ENCODE peak calls at places on chromosomes 12 and 14, in five cellular contexts. M is sigmoid colon; E is naive thymus-derived CD4-positive, alpha-beta T cell; T is CD4-positive, alpha-beta memory T cell; S is uterus. U is an unnamed sample.

GRCh38 chr12:114041136-114041535 is 75.0 kb upstream of the RBM19 start:
- DNase-seq in M (no peak), E (no peak), T (no peak), S (no peak), U (no peak)

GRCh38 chr14:103027451-103027850 is 29.9 kb downstream of the CDC42BPB start:
- DNase-seq in M (no peak), E (no peak), T (no peak), S (no peak), U (no peak)

GRCh38 chr12:72330784-72331183 is 58.6 kb downstream of the TRHDE start:
- DNase-seq in M (no peak), E (no peak), T (no peak), S (no peak), U (no peak)

GRCh38 chr14:29652586-29652985 is 275.1 kb downstream of the PRKD1 start:
- DNase-seq in M (no peak), E (no peak), T (no peak), S (no peak), U (no peak)

GRCh38 chr14:95507701-95508103 is 8.7 kb downstream of the SYNE3 start:
- DNase-seq in M (no peak), E (no peak), T (no peak), S (no peak), U (no peak)

GRCh38 chr14:32434180-32434579 is 105.1 kb downstream of the AKAP6 start:
- DNase-seq in M (no peak), E (no peak), T (no peak), S (no peak), U (no peak)

GRCh38 chr14:38145142-38145541 is 62.6 kb upstream of the SSTR1 start:
- DNase-seq in M (no peak), E (no peak), T (no peak), S (no peak), U (no peak)

GRCh38 chr14:95597784-95598204 is 62.9 kb downstream of the GLRX5 start:
- DNase-seq in M (no peak), E (no peak), T (no peak), S (no peak), U (no peak)

GRCh38 chr14:31336646-31337045 is 83.7 kb downstream of the HEATR5A start:
- DNase-seq in M (no peak), E (no peak), T (no peak), S (no peak), U (no peak)

GRCh38 chr12:11771356-11771755 is 121.9 kb downstream of the ETV6 start:
- DNase-seq in M (no peak), E (no peak), T (no peak), S (no peak), U (no peak)

GRCh38 chr12:76698316-76698715 is 65.6 kb upstream of the ZDHHC17 start:
- DNase-seq in M (no peak), E (no peak), T (no peak), S (no peak), U (no peak)

GRCh38 chr12:122215789-122216188 is 10.1 kb downstream of the DIABLO start:
- DNase-seq in M (no peak), E (no peak), T (no peak), S (no peak), U (no peak)

GRCh38 chr12:50185496-50185895 is 18.3 kb upstream of the CERS5 start:
- DNase-seq in M (no peak), E (no peak), T (no peak), S (no peak), U (no peak)

GRCh38 chr14:31921741-31922140 is 155.4 kb upstream of the ARHGAP5 start:
- DNase-seq in M (no peak), E (no peak), T (no peak), S (no peak), U (no peak)

GRCh38 chr12:47520029-47520428 is 185.8 kb downstream of the RPAP3 start:
- DNase-seq in M (no peak), E (no peak), T (no peak), S (no peak), U (no peak)
- H3K9me3 ChIP-seq in M (peaks cover 8% of the 10 kb centered on the region), E (peaks cover 16% of the 10 kb centered on the region), T (no peaks in the 10 kb centered on the region), S (no peaks in the 10 kb centered on the region), U (no peaks in the 10 kb centered on the region)

GRCh38 chr12:133217219-133217618 is 18.5 kb downstream of the ANHX start:
- DNase-seq in M (no peak), E (no peak), T (no peak), S (no peak), U (no peak)

GRCh38 chr12:133220521-133220920 is 15.2 kb downstream of the ANHX start:
- DNase-seq in M (no peak), E (no peak), T (no peak), S (no peak), U (no peak)

GRCh38 chr12:133221241-133221640 is 14.4 kb downstream of the ANHX start:
- DNase-seq in M (no peak), E (no peak), T (no peak), S (no peak), U (no peak)

DNA sequence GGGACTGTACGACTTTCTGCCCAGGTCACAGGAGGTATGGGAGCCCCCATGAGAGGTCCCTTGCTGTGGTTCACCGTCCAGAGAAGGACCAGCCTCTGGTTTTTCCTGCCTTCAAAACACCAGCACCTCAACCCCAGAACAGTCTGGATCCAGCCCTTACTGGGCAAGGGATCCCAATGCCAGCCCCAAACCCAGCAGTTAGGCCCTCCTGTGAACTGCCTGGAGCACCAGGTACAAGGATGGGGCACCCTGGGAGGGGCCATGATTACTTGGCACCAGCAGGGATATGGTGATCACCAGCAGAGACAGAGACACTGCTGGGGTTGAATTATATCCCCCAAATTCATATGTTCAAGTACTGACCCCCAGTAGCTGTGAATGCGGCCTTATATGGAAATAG is 20.0 kb downstream of the ANHX start:
- DNase-seq in M (no peak), E (no peak), T (no peak), S (no peak), U (no peak)
- H3K9me3 ChIP-seq in M (peaks cover 46% of the 10 kb centered on the region), E (peaks cover 85% of the 10 kb centered on the region), T (no peaks in the 10 kb centered on the region), S (no peaks in the 10 kb centered on the region), U (peaks cover 18% of the 10 kb centered on the region)

DNA sequence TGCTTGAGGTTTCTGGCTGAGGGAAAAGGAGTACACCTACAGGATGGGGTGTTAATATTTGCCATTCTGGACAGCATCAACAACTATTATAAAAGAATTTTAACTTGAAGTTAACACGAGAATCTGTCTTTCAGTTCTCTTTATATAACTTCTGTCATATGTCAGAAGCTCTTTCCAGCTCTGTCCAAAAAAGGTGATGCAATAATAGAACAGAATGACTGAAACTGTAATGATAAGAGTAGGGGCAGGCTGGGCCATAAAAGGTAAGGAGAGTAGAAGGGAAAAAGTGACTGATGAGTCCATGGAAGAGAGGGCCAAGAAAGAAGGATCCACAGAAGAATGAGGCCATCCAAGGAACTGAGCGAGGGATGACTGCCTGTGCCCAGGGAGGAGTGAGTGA is 966.7 kb upstream of the FBXO33 start:
- DNase-seq in M (no peak), E (no peak), T (no peak), S (no peak), U (no peak)
- H3K9me3 ChIP-seq in M (no peaks in the 10 kb centered on the region), E (no peaks in the 10 kb centered on the region), T (no peaks in the 10 kb centered on the region), S (no peaks in the 10 kb centered on the region), U (no peaks in the 10 kb centered on the region)

DNA sequence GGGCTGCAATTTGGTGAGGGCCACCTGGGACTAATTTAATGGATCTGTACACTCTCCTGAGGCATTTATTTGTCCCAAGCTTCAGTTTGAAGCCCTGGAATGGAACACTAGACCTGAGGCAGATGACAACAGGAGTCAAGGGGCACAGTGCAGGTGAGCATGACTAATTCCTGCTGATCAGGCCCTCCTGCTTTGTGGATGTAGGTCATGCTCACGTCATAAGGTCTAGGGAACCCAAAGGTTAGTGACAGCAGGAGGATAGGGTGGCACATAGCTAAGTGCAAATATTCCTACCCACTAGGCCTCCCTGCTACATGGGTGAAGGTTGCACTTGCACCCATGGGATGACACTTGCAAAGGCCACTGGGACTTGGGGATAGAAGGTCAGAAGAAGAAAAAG is 30.8 kb downstream of the SDR9C7 start:
- DNase-seq in M (no peak), E (no peak), T (no peak), S (no peak), U (no peak)
- H3K9me3 ChIP-seq in M (peaks cover 11% of the 10 kb centered on the region), E (peaks cover 42% of the 10 kb centered on the region), T (peaks cover 6% of the 10 kb centered on the region), S (no peaks in the 10 kb centered on the region), U (peaks cover 7% of the 10 kb centered on the region)

GRCh38 chr12:87008785-87009184 is 752.6 kb upstream of the MGAT4C start:
- DNase-seq in M (no peak), E (no peak), T (no peak), S (no peak), U (no peak)
- H3K9me3 ChIP-seq in M (no peaks in the 10 kb centered on the region), E (no peaks in the 10 kb centered on the region), T (no peaks in the 10 kb centered on the region), S (no peaks in the 10 kb centered on the region), U (peaks cover 2% of the 10 kb centered on the region)

DNA sequence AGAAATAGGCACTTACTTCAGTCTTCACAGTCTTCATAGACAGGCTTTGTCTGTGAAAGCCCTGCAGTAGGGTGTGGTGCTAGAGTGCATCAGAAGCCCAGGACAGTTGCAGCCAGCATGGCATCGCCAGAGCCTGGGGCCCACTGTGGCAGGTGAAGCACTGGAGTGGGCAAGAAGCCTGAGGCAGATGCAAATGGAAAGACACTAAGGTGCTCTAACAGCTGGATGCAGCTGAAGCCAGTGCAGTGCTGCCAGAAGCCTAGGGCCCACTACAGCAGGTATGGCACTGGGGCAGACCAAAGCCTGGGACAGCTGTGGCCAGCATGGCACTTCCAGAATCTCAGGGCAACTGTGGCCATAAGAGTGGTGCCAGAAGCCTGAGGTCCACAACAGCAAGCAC is 358.6 kb downstream of the SYT1 start:
- DNase-seq in M (no peak), E (no peak), T (no peak), S (no peak), U (no peak)
- H3K9me3 ChIP-seq in M (no peaks in the 10 kb centered on the region), E (peaks cover 3% of the 10 kb centered on the region), T (no peaks in the 10 kb centered on the region), S (no peaks in the 10 kb centered on the region), U (no peaks in the 10 kb centered on the region)

GRCh38 chr14:100080206-100080605 is 15.0 kb downstream of the EVL start:
- DNase-seq in M (no peak), E (no peak), T (no peak), S (no peak), U (no peak)
- H3K9me3 ChIP-seq in M (no peaks in the 10 kb centered on the region), E (no peaks in the 10 kb centered on the region), T (no peaks in the 10 kb centered on the region), S (no peaks in the 10 kb centered on the region), U (no peaks in the 10 kb centered on the region)

U was measured in T-helper 17 cell.